ENCODE peak calls at places on chromosomes 7 and 10, in six cellular contexts. E is GM03348; A is transverse colon; F is SW480; Y is activated CD8-positive, alpha-beta T cell treated with anti-CD3 and anti-CD28 coated beads for 36 hours; I is activated naive CD4-positive, alpha-beta T cell treated with anti-CD3 and anti-CD28 coated beads, Interleukin-2, amount 50 U/mL, for 72 hours. L is an unnamed sample.

GRCh38 chr7:30241767-30242166 is 42.6 kb upstream of the ZNRF2 start:
- DNase-seq in E (no peak), A (no peak), F (no peak), Y (no peak), I (no peak), L (no peak)

GRCh38 chr7:108452707-108453106 is 3.5 kb downstream of the NRCAM start:
- DNase-seq in E (peak; percentile 53), A (no peak), F (peak; percentile 46), Y (peak; percentile 32), I (no peak), L (no peak)

GRCh38 chr10:110680473-110681020 is 36.4 kb downstream of the RBM20 start:
- DNase-seq in E (no peak), A (no peak), F (no peak), Y (no peak), I (no peak), L (no peak)

GRCh38 chr10:79414714-79415113 is 30.7 kb downstream of the ZCCHC24 start:
- DNase-seq in E (no peak), A (no peak), F (no peak), Y (no peak), I (no peak), L (no peak)

GRCh38 chr7:131188367-131189339 is 139.0 kb upstream of the MKLN1 start:
- DNase-seq in E (peak; percentile 73), A (no peak), F (peak; percentile 98), Y (peak; percentile 70), I (peak; percentile 44), L (peak; percentile 63)

GRCh38 chr7:130560972-130561371 is 69.1 kb downstream of the MEST start:
- DNase-seq in E (peak; percentile 34), A (no peak), F (peak; percentile 57), Y (peak; percentile 8), I (no peak), L (no peak)

GRCh38 chr7:112267944-112268691 is 61.6 kb downstream of the ZNF277 start:
- DNase-seq in E (no peak), A (no peak), F (no peak), Y (no peak), I (no peak), L (no peak)

GRCh38 chr10:21523557-21524008 is 1.9 kb downstream of the SKIDA1 start:
- DNase-seq in E (no peak), A (no peak), F (no peak), Y (no peak), I (no peak), L (no peak)

GRCh38 chr7:76364198-76364584 is 5.4 kb upstream of the YWHAG start:
- DNase-seq in E (peak; percentile 60), A (no peak), F (no peak), Y (no peak), I (no peak), L (no peak)

GRCh38 chr7:50335795-50336754 is 31.6 kb downstream of the IKZF1 start:
- DNase-seq in E (no peak), A (peak; percentile 68), F (peak; percentile 49), Y (peak; percentile 93), I (peak; percentile 72), L (no peak)

GRCh38 chr7:151056286-151057037 is 1.2 kb downstream of the CDK5 start:
- DNase-seq in E (no peak), A (no peak), F (no peak), Y (no peak), I (no peak), L (no peak)

L was measured in smooth muscle cell of the brain vasculature.